ENCODE peak calls at places on chromosomes 13 and 19, in six cellular contexts. A is SHP77, S is T-cell, W is GM03348, Y is globus pallidus, I is nephron progenitor cell. T is an unnamed sample.

GRCh38 chr19:811511-812048 is 10.2 kb downstream of the PLPPR3 start:
- DNase-seq in A (no peak), S (no peak), W (no peak), Y (no peak), I (no peak), T (no peak)

GRCh38 chr19:39397360-39398296 is 6.5 kb downstream of the MED29 start:
- DNase-seq in A (peak; percentile 75), S (peak; percentile 91), W (peak; percentile 91), Y (peak; percentile 79), I (peak; percentile 92), T (peak; percentile 86)

GRCh38 chr19:55643003-55643732 is at the start of gene ZNF581:
- DNase-seq in A (peak; percentile 57), S (peak; percentile 78), W (peak; percentile 87), Y (peak; percentile 58), I (peak; percentile 75), T (peak; percentile 95)

GRCh38 chr13:76229281-76229680 is 593.2 kb downstream of the LMO7 start:
- DNase-seq in A (no peak), S (no peak), W (no peak), Y (no peak), I (no peak), T (no peak)

GRCh38 chr13:29369060-29369743 is 226.3 kb downstream of the SLC7A1 start:
- DNase-seq in A (no peak), S (no peak), W (peak; percentile 60), Y (peak; percentile 44), I (peak; percentile 17), T (peak; percentile 8)

GRCh38 chr13:102774596-102775375 is 1.2 kb upstream of the TEX30 start:
- DNase-seq in A (no peak), S (no peak), W (no peak), Y (no peak), I (no peak), T (no peak)

GRCh38 chr19:55676384-55676783 is 1.4 kb downstream of the EPN1 start:
- DNase-seq in A (no peak), S (no peak), W (no peak), Y (no peak), I (no peak), T (no peak)

GRCh38 chr13:64428196-64428595 is 2801.9 kb downstream of the PCDH9 start:
- DNase-seq in A (no peak), S (no peak), W (peak; percentile 9), Y (no peak), I (no peak), T (no peak)

GRCh38 chr19:55440411-55441105 is 2.5 kb downstream of the SHISA7 start:
- DNase-seq in A (no peak), S (no peak), W (no peak), Y (no peak), I (peak; percentile 75), T (no peak)

GRCh38 chr13:78176880-78177279 is 258.2 kb upstream of the EDNRB start:
- DNase-seq in A (no peak), S (no peak), W (no peak), Y (no peak), I (no peak), T (no peak)

GRCh38 chr13:110126391-110126961 is 180.5 kb downstream of the COL4A1 start:
- DNase-seq in A (peak; percentile 54), S (no peak), W (peak; percentile 84), Y (peak; percentile 38), I (no peak), T (peak; percentile 80)

GRCh38 chr19:14786421-14786851 is 8.1 kb upstream of the ADGRE2 start:
- DNase-seq in A (no peak), S (no peak), W (peak; percentile 40), Y (no peak), I (peak; percentile 54), T (no peak)

GRCh38 chr13:112619730-112620639 is 32.0 kb upstream of the TUBGCP3 start:
- DNase-seq in A (peak; percentile 98), S (no peak), W (no peak), Y (peak; percentile 42), I (peak; percentile 65), T (no peak)

GRCh38 chr19:23817519-23817918 is 58.8 kb upstream of the ZNF681 start:
- DNase-seq in A (peak; percentile 5), S (peak; percentile 34), W (no peak), Y (peak; percentile 1), I (no peak), T (peak; percentile 18)